ENCODE peak calls at places on chromosomes 2 and 18, in five cellular contexts. P is IMR-90, H is trophoblast cell, U is mesendoderm, D is neuronal stem cell. B is an unnamed sample.

GRCh38 chr2:26568076-26568890 is 72.9 kb downstream of the CIB4 start:
- DNase-seq in P (no peak), H (peak), U (no peak), D (no peak), B (no peak)

GRCh38 chr18:76351961-76352581 is 143.0 kb downstream of the ZNF516 start:
- DNase-seq in P (peak), H (no peak), U (peak), D (no peak), B (peak)

GRCh38 chr2:120355867-120356266 is 9.9 kb downstream of the INHBB start:
- DNase-seq in P (no peak), H (no peak), U (no peak), D (no peak), B (no peak)

GRCh38 chr2:207165121-207166038 is at the start of gene KLF7:
- DNase-seq in P (peak), H (peak), U (peak), D (no peak), B (peak)

GRCh38 chr2:169361706-169362345 is 508 bp downstream of the LRP2 start:
- DNase-seq in P (no peak), H (no peak), U (peak), D (peak), B (peak)

GRCh38 chr18:25326231-25327042 is 25.5 kb downstream of the ZNF521 start:
- DNase-seq in P (peak), H (no peak), U (no peak), D (no peak), B (no peak)

GRCh38 chr18:22613788-22614187 is 196.1 kb upstream of the CTAGE1 start:
- DNase-seq in P (peak), H (peak), U (no peak), D (no peak), B (no peak)

GRCh38 chr2:215430528-215431187 is 5.2 kb downstream of the FN1 start:
- DNase-seq in P (peak), H (no peak), U (no peak), D (no peak), B (no peak)

GRCh38 chr18:49967171-49967570 is 153.8 kb upstream of the ACAA2 start:
- DNase-seq in P (no peak), H (no peak), U (no peak), D (no peak), B (no peak)

GRCh38 chr2:218285604-218286003 is 6.7 kb downstream of the TMBIM1 start:
- DNase-seq in P (peak), H (no peak), U (no peak), D (no peak), B (no peak)

GRCh38 chr2:53811601-53812000 is 24.8 kb downstream of the ERLEC1 start:
- DNase-seq in P (no peak), H (no peak), U (no peak), D (no peak), B (no peak)

GRCh38 chr18:46360841-46361240 is 256.7 kb downstream of the HAUS1 start:
- DNase-seq in P (no peak), H (no peak), U (no peak), D (no peak), B (no peak)

GRCh38 chr2:215749092-215749957 is 264.0 kb downstream of the MREG start:
- DNase-seq in P (peak), H (peak), U (no peak), D (no peak), B (no peak)

GRCh38 chr2:222052934-222053367 is 245.8 kb downstream of the PAX3 start:
- DNase-seq in P (no peak), H (no peak), U (peak), D (peak), B (peak)

GRCh38 chr2:215828528-215829184 is 184.7 kb downstream of the MREG start:
- DNase-seq in P (peak), H (peak), U (peak), D (peak), B (peak)

GRCh38 chr18:59833785-59834184 is 66.0 kb upstream of the PMAIP1 start:
- DNase-seq in P (no peak), H (no peak), U (no peak), D (no peak), B (no peak)

GRCh38 chr2:235911633-235912032 is 256.6 kb downstream of the GBX2 start:
- DNase-seq in P (no peak), H (no peak), U (peak), D (no peak), B (no peak)

GRCh38 chr2:152611458-152612231 is 105.6 kb downstream of the PRPF40A start:
- DNase-seq in P (peak), H (no peak), U (peak), D (no peak), B (no peak)

GRCh38 chr2:42117923-42118758 is 51.0 kb upstream of the EML4 start:
- DNase-seq in P (peak), H (no peak), U (peak), D (no peak), B (peak)

GRCh38 chr2:213021971-213022899 is 129.2 kb downstream of the IKZF2 start:
- DNase-seq in P (peak), H (peak), U (no peak), D (no peak), B (no peak)

GRCh38 chr2:42969231-42970150 is 177.1 kb upstream of the HAAO start:
- DNase-seq in P (peak), H (peak), U (no peak), D (no peak), B (no peak)

GRCh38 chr2:27494944-27495554 is at the start of gene FNDC4:
- DNase-seq in P (no peak), H (peak), U (peak), D (peak), B (peak)

GRCh38 chr2:161710131-161710915 is 86.1 kb downstream of the SLC4A10 start:
- DNase-seq in P (no peak), H (no peak), U (no peak), D (no peak), B (no peak)

GRCh38 chr2:2326053-2326452 is 5.0 kb downstream of the MYT1L start:
- DNase-seq in P (no peak), H (no peak), U (no peak), D (no peak), B (no peak)

GRCh38 chr2:219452361-219453317 is 18.0 kb downstream of the SPEG start:
- DNase-seq in P (peak), H (peak), U (peak), D (no peak), B (no peak)

GRCh38 chr2:242015366-242016065 is 146.0 kb downstream of the RTP5 start:
- DNase-seq in P (no peak), H (no peak), U (no peak), D (no peak), B (no peak)

GRCh38 chr2:232292395-232293154 is 86.0 kb upstream of the ALPP start:
- DNase-seq in P (peak), H (peak), U (peak), D (peak), B (peak)

GRCh38 chr2:145563752-145564615 is 1044.1 kb upstream of the ZEB2 start:
- DNase-seq in P (peak), H (no peak), U (no peak), D (no peak), B (no peak)

DNA sequence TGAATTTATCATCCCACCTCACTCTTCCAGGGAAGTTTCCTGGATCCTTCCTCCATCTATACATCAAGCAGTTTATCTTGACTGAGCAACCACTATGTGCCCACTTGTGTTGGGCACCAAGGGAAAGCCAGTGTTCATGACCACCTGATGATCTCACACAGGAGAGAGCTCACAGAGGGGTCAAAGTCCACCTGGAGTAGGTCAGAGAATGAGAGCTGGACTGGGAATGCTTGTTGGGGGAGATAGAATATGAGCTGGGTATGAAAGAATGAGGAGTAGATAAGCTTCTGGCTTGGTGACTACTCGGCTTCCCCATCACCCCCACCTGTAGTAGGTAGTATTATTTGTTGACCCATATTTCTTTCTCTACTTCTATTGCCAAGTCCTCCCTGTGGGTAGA is 72.2 kb upstream of the CYRIA start:
- DNase-seq in P (no peak), H (no peak), U (no peak), D (no peak), B (no peak)
- H3K23ac ChIP-seq in P (no peak), H (no peak), U (no peak), D (no peak), B (no peak)

GRCh38 chr2:30872797-30873196 is 65.6 kb upstream of the CAPN13 start:
- DNase-seq in P (no peak), H (no peak), U (no peak), D (no peak), B (no peak)
- H3K18ac ChIP-seq in P (no peak), H (no peak), U (no peak), D (no peak), B (no peak)

GRCh38 chr18:12307871-12308385 is at the start of gene TUBB6:
- DNase-seq in P (peak), H (peak), U (peak), D (peak), B (peak)
- H3K23ac ChIP-seq in P (peak), H (no peak), U (peak), D (peak), B (no peak)

DNA sequence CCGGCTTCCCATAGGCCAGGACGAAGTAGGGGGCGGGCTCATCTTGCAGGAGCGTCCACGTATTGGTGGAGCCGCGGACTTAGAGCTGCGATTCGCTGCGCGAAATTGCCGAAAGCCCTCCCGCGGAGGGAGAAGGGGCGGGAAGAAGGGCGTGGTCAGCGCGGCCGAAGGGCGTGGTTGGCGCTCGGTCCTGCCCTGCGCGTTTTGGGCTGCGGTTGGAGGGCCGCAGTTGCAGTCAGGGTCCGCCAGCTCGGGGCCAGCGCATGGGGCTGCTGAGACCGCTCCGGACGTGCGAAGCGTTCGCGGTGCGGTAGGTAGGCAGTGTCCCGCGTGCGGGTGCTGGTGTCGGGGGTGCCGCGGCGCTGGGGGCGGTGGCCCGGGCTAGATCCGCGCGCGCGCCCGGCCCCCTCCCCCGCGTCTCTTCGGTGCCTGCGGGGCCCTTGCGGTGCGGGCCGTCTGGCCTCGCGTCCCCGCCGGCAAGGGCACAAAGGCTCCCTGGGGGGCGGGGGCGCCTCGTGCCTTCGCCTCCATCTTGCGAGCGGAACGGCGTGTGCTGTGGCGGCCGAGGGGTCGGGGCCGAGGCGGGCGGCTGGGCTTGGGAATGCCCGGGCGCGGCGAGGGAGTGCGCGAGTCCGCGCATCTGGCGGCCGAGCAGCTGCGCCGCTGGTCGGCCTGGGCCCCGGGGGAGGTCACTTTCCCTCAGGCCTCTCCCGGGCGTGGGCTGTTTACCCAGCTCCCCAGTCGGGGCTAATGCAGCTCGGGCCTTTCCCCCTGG is at the start of gene CEP68:
- DNase-seq in P (peak), H (peak), U (peak), D (peak), B (peak)
- H3K18ac ChIP-seq in P (no peak), H (no peak), U (peak), D (peak), B (peak)

GRCh38 chr2:55043841-55044240 is 6.4 kb downstream of the RTN4 start:
- DNase-seq in P (no peak), H (no peak), U (no peak), D (no peak), B (no peak)

GRCh38 chr2:55048925-55049793 is 1.1 kb downstream of the RTN4 start:
- DNase-seq in P (peak), H (peak), U (peak), D (peak), B (peak)

GRCh38 chr2:55048514-55048924 is 1.7 kb downstream of the RTN4 start:
- DNase-seq in P (peak), H (peak), U (peak), D (no peak), B (no peak)

GRCh38 chr2:55047677-55048299 is 2.5 kb downstream of the RTN4 start:
- DNase-seq in P (peak), H (peak), U (no peak), D (no peak), B (no peak)

DNA sequence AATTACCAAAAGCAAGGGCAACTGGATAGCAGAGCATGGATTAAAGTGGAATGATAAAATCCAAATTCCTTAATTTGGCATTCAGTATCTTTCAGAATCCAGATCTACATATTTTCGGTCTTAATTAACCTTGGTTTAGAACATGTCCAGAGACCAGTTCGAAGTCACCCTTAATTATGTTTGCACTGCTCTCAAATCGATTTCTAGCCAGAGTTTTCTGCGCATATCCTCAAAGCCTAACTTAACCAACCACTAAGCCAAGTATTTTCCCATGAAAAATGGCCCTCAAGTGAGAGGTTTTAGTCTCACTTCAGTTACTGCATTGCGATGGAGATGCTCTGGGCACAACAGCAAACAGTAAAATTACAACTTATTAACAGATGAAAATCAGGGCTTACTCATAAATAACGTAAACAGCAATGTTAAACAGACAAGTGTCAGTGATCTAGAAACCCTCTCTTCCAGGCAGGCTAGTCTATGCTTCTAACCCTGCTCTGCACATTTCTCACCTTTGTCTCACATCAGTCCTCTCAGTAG is 4.5 kb downstream of the RTN4 start:
- DNase-seq in P (no peak), H (no peak), U (no peak), D (no peak), B (no peak)
- H3K23ac ChIP-seq in P (peak), H (no peak), U (no peak), D (no peak), B (no peak)

GRCh38 chr2:10346929-10347558 is 44.3 kb downstream of the HPCAL1 start:
- DNase-seq in P (peak), H (no peak), U (no peak), D (no peak), B (no peak)
- H3K18ac ChIP-seq in P (no peak), H (no peak), U (no peak), D (peak), B (no peak)

DNA sequence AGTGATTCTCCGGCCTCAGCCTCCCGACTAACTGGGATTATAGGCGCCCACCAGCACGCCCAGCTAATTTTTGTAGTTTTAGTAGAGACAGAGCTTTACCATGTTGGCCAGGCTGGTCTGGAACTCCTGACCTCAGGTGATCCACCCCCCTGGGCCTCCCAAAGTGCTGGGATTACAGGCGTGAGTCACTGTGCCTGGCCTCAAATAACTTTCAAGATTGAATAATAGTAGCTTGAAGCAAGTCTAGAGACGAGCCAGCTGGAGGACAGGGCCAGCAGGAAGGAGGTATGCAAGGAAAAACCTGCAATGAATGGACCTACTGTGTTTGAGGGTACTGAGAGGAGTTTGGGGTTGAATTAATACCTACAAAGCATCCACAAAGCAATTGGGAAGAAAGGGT is 87.5 kb downstream of the MSH2 start:
- DNase-seq in P (peak), H (peak), U (no peak), D (no peak), B (no peak)
- H3K23ac ChIP-seq in P (no peak), H (no peak), U (no peak), D (no peak), B (no peak)

DNA sequence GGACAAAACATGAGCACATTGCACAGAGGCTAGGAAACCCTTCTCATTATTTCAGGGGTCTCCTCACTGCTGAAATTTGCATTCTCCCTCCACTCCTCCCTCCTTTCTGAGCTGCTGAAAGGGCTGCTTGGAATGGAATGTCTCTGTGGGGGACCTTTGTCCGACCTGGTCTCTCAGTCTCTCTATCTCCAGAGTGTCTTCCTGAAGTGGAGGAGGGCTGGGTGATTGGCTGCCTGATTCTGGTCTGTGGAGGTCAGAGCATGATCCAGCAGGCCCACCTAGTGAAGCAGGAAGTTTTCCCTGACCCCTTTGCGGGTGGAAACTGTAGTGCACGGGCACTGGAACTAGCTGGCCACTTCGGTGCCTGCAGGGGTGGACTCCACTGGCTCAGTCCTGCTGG is 560.5 kb upstream of the HS6ST1 start:
- DNase-seq in P (no peak), H (no peak), U (peak), D (peak), B (peak)
- H3K18ac ChIP-seq in P (no peak), H (no peak), U (no peak), D (peak), B (peak)

GRCh38 chr2:9174771-9175441 is 31.7 kb upstream of the ASAP2 start:
- DNase-seq in P (peak), H (peak), U (peak), D (no peak), B (peak)

GRCh38 chr2:9178110-9178904 is 28.3 kb upstream of the ASAP2 start:
- DNase-seq in P (no peak), H (peak), U (peak), D (no peak), B (no peak)

GRCh38 chr2:9184319-9184807 is 22.2 kb upstream of the ASAP2 start:
- DNase-seq in P (no peak), H (no peak), U (no peak), D (no peak), B (no peak)

GRCh38 chr2:9178905-9179571 is 27.6 kb upstream of the ASAP2 start:
- DNase-seq in P (peak), H (no peak), U (no peak), D (no peak), B (no peak)

DNA sequence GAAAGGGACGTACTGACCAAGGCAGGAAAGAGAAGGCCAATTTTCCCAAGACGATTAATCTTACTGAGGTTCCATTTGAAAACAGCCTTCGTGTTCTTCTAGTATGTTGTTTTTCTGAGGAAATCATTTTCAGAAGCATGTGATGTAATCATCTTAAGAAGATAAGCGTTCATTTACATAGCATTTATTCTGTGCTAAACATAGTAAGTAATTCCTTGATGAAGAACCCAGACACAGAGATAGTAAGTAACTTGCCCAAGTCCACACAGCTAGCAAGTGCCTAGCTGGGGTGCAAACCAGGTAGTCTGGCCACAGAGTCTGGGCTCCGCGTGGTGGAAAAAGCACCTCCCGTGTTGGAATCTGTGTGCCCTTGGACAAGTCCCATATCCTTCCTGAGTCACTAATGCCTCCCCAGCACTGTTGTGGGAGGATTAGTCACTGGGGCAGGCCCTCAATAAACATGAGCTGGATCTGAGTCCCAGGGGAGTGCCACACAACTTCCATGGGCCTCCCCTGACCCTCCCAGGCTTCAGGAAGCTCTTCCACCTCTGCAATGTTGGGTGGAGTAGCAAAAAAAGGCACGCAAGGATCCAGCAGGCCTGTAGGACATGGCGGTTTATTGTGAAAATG is 26.9 kb upstream of the ASAP2 start:
- DNase-seq in P (peak), H (no peak), U (no peak), D (no peak), B (no peak)
- H3K23ac ChIP-seq in P (peak), H (no peak), U (no peak), D (no peak), B (no peak)

B was measured in H9.